ENCODE peak calls at places on chromosomes 3 and 15, in seven cellular contexts. T, B, J, P, U, Z and W are unnamed samples.

GRCh38 chr15:101045236-101045646 is 126.1 kb downstream of the LRRK1 start:
- DNase-seq in T (peak; percentile 47), B (no peak), J (no peak), P (peak; percentile 21), U (no peak), Z (no peak), W (no peak)

GRCh38 chr3:73215286-73215685 is 153.8 kb downstream of the EBLN2 start:
- DNase-seq in T (no peak), B (no peak), J (no peak), P (no peak), U (no peak), Z (no peak), W (no peak)

GRCh38 chr15:69305204-69305931 is 6.7 kb downstream of the PAQR5 start:
- DNase-seq in T (peak; percentile 96), B (no peak), J (peak; percentile 21), P (no peak), U (peak; percentile 95), Z (no peak), W (peak; percentile 65)

GRCh38 chr3:73485877-73486311 is 138.8 kb downstream of the PDZRN3 start:
- DNase-seq in T (no peak), B (no peak), J (no peak), P (no peak), U (no peak), Z (peak; percentile 56), W (peak; percentile 67)

GRCh38 chr3:195286115-195286872 is 15.3 kb upstream of the XXYLT1 start:
- DNase-seq in T (peak; percentile 88), B (no peak), J (no peak), P (no peak), U (peak; percentile 56), Z (no peak), W (no peak)

GRCh38 chr3:125137432-125138033 is 75.0 kb downstream of the SLC12A8 start:
- DNase-seq in T (peak; percentile 76), B (no peak), J (no peak), P (no peak), U (peak; percentile 79), Z (peak; percentile 97), W (peak; percentile 70)

GRCh38 chr3:186331043-186331442 is 31.0 kb downstream of the DGKG start:
- DNase-seq in T (no peak), B (no peak), J (no peak), P (no peak), U (no peak), Z (no peak), W (no peak)

GRCh38 chr15:66650433-66650832 is 51.6 kb upstream of the SMAD6 start:
- DNase-seq in T (no peak), B (no peak), J (no peak), P (no peak), U (peak; percentile 63), Z (peak; percentile 13), W (no peak)

GRCh38 chr3:36494461-36495109 is 114.3 kb downstream of the STAC start:
- DNase-seq in T (peak; percentile 12), B (no peak), J (no peak), P (no peak), U (peak; percentile 80), Z (peak; percentile 1), W (no peak)

GRCh38 chr3:136783708-136784191 is 31.6 kb upstream of the STAG1 start:
- DNase-seq in T (peak; percentile 35), B (no peak), J (no peak), P (no peak), U (no peak), Z (peak; percentile 13), W (no peak)

GRCh38 chr15:34987182-34987488 is 952 bp downstream of the ZNF770 start:
- DNase-seq in T (no peak), B (no peak), J (no peak), P (no peak), U (peak; percentile 23), Z (no peak), W (peak; percentile 42)

GRCh38 chr3:111081008-111081545 is 9.5 kb downstream of the NECTIN3 start:
- DNase-seq in T (peak; percentile 51), B (no peak), J (no peak), P (no peak), U (peak; percentile 53), Z (peak; percentile 42), W (peak; percentile 22)

GRCh38 chr3:188051801-188052228 is 102.1 kb upstream of the LPP start:
- DNase-seq in T (no peak), B (no peak), J (no peak), P (peak; percentile 34), U (no peak), Z (peak; percentile 74), W (no peak)

GRCh38 chr3:155956508-155957411 is 86.3 kb downstream of the GMPS start:
- DNase-seq in T (no peak), B (no peak), J (no peak), P (no peak), U (no peak), Z (no peak), W (no peak)

GRCh38 chr3:119840855-119841254 is 59.0 kb downstream of the NR1I2 start:
- DNase-seq in T (no peak), B (no peak), J (no peak), P (no peak), U (no peak), Z (no peak), W (no peak)

GRCh38 chr3:94159062-94159726 is 96.3 kb downstream of the NSUN3 start:
- DNase-seq in T (peak; percentile 4), B (no peak), J (no peak), P (no peak), U (no peak), Z (no peak), W (peak; percentile 52)

GRCh38 chr15:98518823-98519561 is 129.3 kb upstream of the IGF1R start:
- DNase-seq in T (peak; percentile 76), B (peak; percentile 78), J (peak; percentile 17), P (peak; percentile 71), U (peak; percentile 77), Z (peak; percentile 41), W (peak; percentile 87)

DNA sequence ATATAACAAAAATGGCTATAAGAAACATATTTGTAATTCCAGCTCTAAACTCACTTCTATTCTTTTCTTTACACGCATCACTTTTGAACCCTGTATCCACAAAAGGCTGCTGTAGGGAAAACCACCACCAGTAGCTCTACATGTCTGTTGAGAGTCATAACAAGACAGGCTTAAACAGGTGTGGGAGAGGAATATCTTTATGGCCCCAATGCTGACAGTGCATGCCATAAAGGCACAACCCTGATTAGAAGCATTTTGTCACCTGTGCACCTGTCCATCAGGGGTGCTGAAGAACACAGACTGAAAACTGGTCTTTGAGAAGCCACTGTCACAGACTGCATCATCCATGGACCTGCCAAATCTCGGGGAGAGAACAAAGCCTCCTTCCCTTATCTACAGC is 11.5 kb upstream of the CSPG5 start:
- DNase-seq in T (no peak), B (no peak), J (no peak), P (no peak), U (no peak), Z (no peak), W (no peak)
- H2BK5ac ChIP-seq in T (no peak overlapping the region), B (no peak overlapping the region), J (no peak overlapping the region), P (no peak overlapping the region), U (no peak overlapping the region), Z (no peak overlapping the region), W (no peak overlapping the region)

GRCh38 chr3:115839246-115839645 is 215.9 kb downstream of the GAP43 start:
- DNase-seq in T (no peak), B (no peak), J (no peak), P (no peak), U (no peak), Z (no peak), W (no peak)
- H3K18ac ChIP-seq in T (no peak overlapping the region), B (no peak overlapping the region), J (no peak overlapping the region), P (no peak overlapping the region), U (no peak overlapping the region), Z (no peak overlapping the region), W (no peak overlapping the region)

DNA sequence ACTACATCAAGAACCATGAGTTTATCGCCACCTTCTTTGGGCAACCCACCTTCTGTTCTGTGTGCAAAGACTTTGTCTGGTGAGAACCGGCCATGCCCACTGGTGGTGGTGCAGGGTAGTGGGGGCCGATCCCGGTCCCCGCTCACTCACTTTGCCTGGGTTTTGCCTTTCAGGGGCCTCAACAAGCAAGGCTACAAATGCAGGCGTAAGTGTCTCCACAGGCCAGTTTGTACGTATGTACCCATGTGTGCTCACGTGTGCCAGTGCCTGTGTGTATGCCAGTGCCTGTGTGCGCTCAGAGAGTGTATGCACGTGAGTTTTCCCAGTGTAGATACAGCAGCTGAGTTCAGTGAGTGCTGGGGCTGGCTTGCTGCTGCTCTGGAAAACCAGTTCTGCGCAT is 20.5 kb downstream of the PRKCD start:
- DNase-seq in T (no peak), B (no peak), J (no peak), P (no peak), U (no peak), Z (no peak), W (no peak)
- H3K23ac ChIP-seq in T (no peak overlapping the region), B (no peak overlapping the region), J (no peak overlapping the region), P (no peak overlapping the region), U (no peak overlapping the region), Z (no peak overlapping the region), W (no peak overlapping the region)

GRCh38 chr3:135678386-135678785 is 287.1 kb upstream of the PPP2R3A start:
- DNase-seq in T (no peak), B (no peak), J (no peak), P (no peak), U (no peak), Z (no peak), W (no peak)
- H2BK5ac ChIP-seq in T (no peak overlapping the region), B (no peak overlapping the region), J (no peak overlapping the region), P (no peak overlapping the region), U (no peak overlapping the region), Z (no peak overlapping the region), W (no peak overlapping the region)

GRCh38 chr3:63724987-63725386 is 72.5 kb downstream of the SNTN start:
- DNase-seq in T (peak; percentile 87), B (no peak), J (peak; percentile 50), P (peak; percentile 37), U (no peak), Z (no peak), W (peak; percentile 92)
- H3K18ac ChIP-seq in T (no peak overlapping the region), B (no peak overlapping the region), J (peak overlapping the region; percentile 48), P (no peak overlapping the region), U (no peak overlapping the region), Z (no peak overlapping the region), W (no peak overlapping the region)

GRCh38 chr3:24185738-24186384 is 240.8 kb downstream of the NR1D2 start:
- DNase-seq in T (peak; percentile 57), B (peak; percentile 31), J (peak; percentile 9), P (peak; percentile 67), U (peak; percentile 69), Z (peak; percentile 30), W (peak; percentile 89)
- H3K23ac ChIP-seq in T (no peak overlapping the region), B (no peak overlapping the region), J (no peak overlapping the region), P (no peak overlapping the region), U (no peak overlapping the region), Z (no peak overlapping the region), W (no peak overlapping the region)

GRCh38 chr3:55491296-55491816 is 4.2 kb upstream of the WNT5A start:
- DNase-seq in T (peak; percentile 92), B (no peak), J (no peak), P (no peak), U (peak; percentile 74), Z (no peak), W (no peak)

GRCh38 chr3:55489804-55490132 is 2.7 kb upstream of the WNT5A start:
- DNase-seq in T (no peak), B (peak; percentile 23), J (no peak), P (peak; percentile 72), U (peak; percentile 57), Z (no peak), W (peak; percentile 76)

GRCh38 chr3:55492976-55493375 is 5.9 kb upstream of the WNT5A start:
- DNase-seq in T (no peak), B (no peak), J (no peak), P (no peak), U (no peak), Z (peak; percentile 78), W (no peak)

GRCh38 chr3:55488398-55489055 is 1.4 kb upstream of the WNT5A start:
- DNase-seq in T (peak; percentile 89), B (peak; percentile 63), J (no peak), P (peak; percentile 54), U (peak; percentile 89), Z (no peak), W (peak; percentile 75)

GRCh38 chr3:55490194-55490913 is 3.2 kb upstream of the WNT5A start:
- DNase-seq in T (no peak), B (no peak), J (no peak), P (no peak), U (peak; percentile 44), Z (no peak), W (peak; percentile 18)
- H2BK5ac ChIP-seq in T (no peak overlapping the region), B (no peak overlapping the region), J (no peak overlapping the region), P (no peak overlapping the region), U (no peak overlapping the region), Z (no peak overlapping the region), W (no peak overlapping the region)